ENCODE peak calls at places on chromosome 19, in five cellular contexts. One of them, this sample, is unnamed.

GRCh38 chr19:20151617-20152145 is 15.3 kb upstream of the ZNF486 start:
- DNase-seq in H1: no peak
- DNase-seq in GM12878: no peak
- DNase-seq in HepG2: no peak
- DNase-seq in K562: no peak
- DNase-seq in this sample: no peak

GRCh38 chr19:49130325-49130724 is 11.0 kb downstream of the PPFIA3 start:
- DNase-seq in K562: no peak
- DNase-seq in HepG2: no peak
- DNase-seq in GM12878: no peak
- DNase-seq in H1: no peak
- DNase-seq in this sample: no peak

GRCh38 chr19:49216076-49216475 is 58.5 kb downstream of the TRPM4 start:
- DNase-seq in H1: no peak
- DNase-seq in K562: no peak
- DNase-seq in HepG2: no peak
- DNase-seq in GM12878: no peak
- DNase-seq in this sample: no peak

GRCh38 chr19:40605201-40605971 is 4.2 kb downstream of the LTBP4 start:
- DNase-seq in GM12878: peak; percentile 48
- DNase-seq in K562: peak; percentile 53
- DNase-seq in HepG2: peak; percentile 22
- DNase-seq in H1: peak; percentile 81
- DNase-seq in this sample: peak; percentile 66

GRCh38 chr19:13098291-13099072 is 4.2 kb downstream of the LYL1 start:
- DNase-seq in H1: peak; percentile 60
- DNase-seq in HepG2: no peak
- DNase-seq in K562: peak; percentile 25
- DNase-seq in GM12878: no peak
- DNase-seq in this sample: no peak

GRCh38 chr19:45117666-45118065 is 24.7 kb downstream of the PPP1R37 start:
- DNase-seq in H1: no peak
- DNase-seq in HepG2: no peak
- DNase-seq in GM12878: no peak
- DNase-seq in K562: no peak
- DNase-seq in this sample: no peak

GRCh38 chr19:39434123-39435076 is 1.3 kb downstream of the RPS16 start:
- DNase-seq in HepG2: no peak
- DNase-seq in H1: no peak
- DNase-seq in K562: no peak
- DNase-seq in GM12878: no peak
- DNase-seq in this sample: no peak

GRCh38 chr19:10612515-10613119 is 12.7 kb upstream of the SLC44A2 start:
- DNase-seq in GM12878: no peak
- DNase-seq in H1: no peak
- DNase-seq in K562: no peak
- DNase-seq in HepG2: no peak
- DNase-seq in this sample: no peak

GRCh38 chr19:39316627-39317321 is 3.9 kb downstream of the LRFN1 start:
- DNase-seq in H1: no peak
- DNase-seq in HepG2: no peak
- DNase-seq in K562: no peak
- DNase-seq in GM12878: no peak
- DNase-seq in this sample: no peak

GRCh38 chr19:56946164-56946563 is 105.6 kb upstream of the PEG3 start:
- DNase-seq in H1: no peak
- DNase-seq in K562: no peak
- DNase-seq in GM12878: no peak
- DNase-seq in HepG2: no peak
- DNase-seq in this sample: no peak

GRCh38 chr19:56947206-56947605 is 106.7 kb upstream of the PEG3 start:
- DNase-seq in HepG2: no peak
- DNase-seq in K562: no peak
- DNase-seq in H1: no peak
- DNase-seq in GM12878: no peak
- DNase-seq in this sample: no peak

GRCh38 chr19:56951672-56952071 is 111.1 kb upstream of the PEG3 start:
- DNase-seq in HepG2: no peak
- DNase-seq in K562: no peak
- DNase-seq in GM12878: no peak
- DNase-seq in H1: no peak
- DNase-seq in this sample: no peak

GRCh38 chr19:56953411-56953810 is 112.9 kb upstream of the PEG3 start:
- DNase-seq in HepG2: no peak
- DNase-seq in K562: no peak
- DNase-seq in GM12878: no peak
- DNase-seq in H1: no peak
- DNase-seq in this sample: no peak

GRCh38 chr19:56949651-56950050 is 109.1 kb upstream of the PEG3 start:
- DNase-seq in H1: no peak
- DNase-seq in K562: no peak
- DNase-seq in HepG2: no peak
- DNase-seq in GM12878: no peak
- DNase-seq in this sample: no peak
- TF ChIP-seq ATF2 in H1: no peak
- TF ChIP-seq ATF2 in K562: no peak
- TF ChIP-seq ATF2 in HepG2: no peak
- TF ChIP-seq ATF2 in GM12878: no peak
- TF ChIP-seq ATF2 in this sample: no peak

GRCh38 chr19:4112367-4112766 is 11.6 kb downstream of the MAP2K2 start:
- DNase-seq in GM12878: no peak
- DNase-seq in H1: no peak
- DNase-seq in K562: no peak
- DNase-seq in HepG2: no peak
- DNase-seq in this sample: no peak

GRCh38 chr19:4109626-4109945 is 14.3 kb downstream of the MAP2K2 start:
- DNase-seq in H1: no peak
- DNase-seq in K562: no peak
- DNase-seq in HepG2: no peak
- DNase-seq in GM12878: no peak
- DNase-seq in this sample: no peak

GRCh38 chr19:4113398-4114088 is 10.4 kb downstream of the MAP2K2 start:
- DNase-seq in H1: no peak
- DNase-seq in GM12878: no peak
- DNase-seq in HepG2: no peak
- DNase-seq in K562: no peak
- DNase-seq in this sample: no peak

GRCh38 chr19:4114181-4114580 is 9.7 kb downstream of the MAP2K2 start:
- DNase-seq in K562: no peak
- DNase-seq in GM12878: no peak
- DNase-seq in H1: no peak
- DNase-seq in HepG2: no peak
- DNase-seq in this sample: no peak

DNA sequence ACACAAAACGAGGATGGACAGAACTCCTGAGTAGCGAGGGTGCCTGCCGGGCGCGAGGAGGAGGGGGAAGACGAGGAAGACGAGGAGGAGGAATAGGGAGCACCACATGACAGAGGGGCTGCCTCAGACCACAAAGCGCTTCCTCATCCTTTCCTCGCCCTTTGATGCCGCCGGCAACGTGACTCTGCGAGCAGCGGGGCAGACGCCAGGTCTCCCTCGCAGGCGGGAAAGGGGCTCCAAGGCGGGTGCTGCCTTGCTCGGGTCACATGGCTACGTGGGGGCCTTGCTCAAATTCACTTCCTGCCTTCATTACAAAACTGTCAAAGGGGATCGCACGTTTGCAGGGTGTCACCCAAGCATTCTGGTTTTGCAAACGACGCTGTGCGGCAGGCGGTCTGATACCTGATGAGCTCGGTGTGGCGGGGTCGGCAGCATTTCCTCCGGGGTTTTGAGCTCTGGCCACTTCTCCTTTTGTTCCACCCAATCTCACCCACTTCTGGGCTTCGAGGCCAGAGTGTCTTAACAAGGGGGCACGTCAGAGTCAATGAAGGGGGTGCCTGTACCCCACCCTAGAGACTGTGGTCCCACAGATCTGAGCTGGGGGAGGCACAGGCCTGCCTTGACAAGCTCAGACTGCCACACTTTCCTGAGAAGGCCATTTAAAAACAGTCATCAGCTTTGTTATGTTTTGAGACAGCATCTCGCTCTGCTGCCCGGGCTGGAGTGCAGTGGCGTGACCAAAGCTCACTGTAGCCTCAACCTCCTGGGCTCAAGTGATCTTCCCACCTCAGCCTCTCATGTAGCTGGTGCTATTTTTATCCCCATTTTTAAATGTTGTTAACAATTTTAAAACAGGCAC is 14.9 kb downstream of the MAP2K2 start:
- DNase-seq in GM12878: peak; percentile 79
- DNase-seq in K562: no peak
- DNase-seq in HepG2: no peak
- DNase-seq in H1: no peak
- DNase-seq in this sample: no peak
- TF ChIP-seq ATF2 in GM12878: peak; percentile 69
- TF ChIP-seq ATF2 in K562: no peak
- TF ChIP-seq ATF2 in HepG2: no peak
- TF ChIP-seq ATF2 in H1: no peak
- TF ChIP-seq ATF2 in this sample: no peak

GRCh38 chr19:34260771-34261173 is 6.4 kb downstream of the GARRE1 start:
- DNase-seq in H1: no peak
- DNase-seq in K562: peak; percentile 30
- DNase-seq in GM12878: no peak
- DNase-seq in HepG2: no peak
- DNase-seq in this sample: no peak
- TF ChIP-seq ATF2 in H1: no peak
- TF ChIP-seq ATF2 in K562: no peak
- TF ChIP-seq ATF2 in GM12878: no peak
- TF ChIP-seq ATF2 in HepG2: no peak
- TF ChIP-seq ATF2 in this sample: no peak

GRCh38 chr19:28656644-28657043 is 556.3 kb downstream of the UQCRFS1 start:
- DNase-seq in HepG2: no peak
- DNase-seq in H1: no peak
- DNase-seq in GM12878: no peak
- DNase-seq in K562: no peak
- DNase-seq in this sample: no peak
- TF ChIP-seq ATF2 in HepG2: no peak
- TF ChIP-seq ATF2 in H1: no peak
- TF ChIP-seq ATF2 in GM12878: no peak
- TF ChIP-seq ATF2 in K562: no peak
- TF ChIP-seq ATF2 in this sample: no peak